ENCODE peak calls at places on chromosomes 4 and X, in six cellular contexts. P is HT-29, Y is mammary epithelial cell, O is neural crest cell, K is glutamatergic neuron, I is AG08395. S is an unnamed sample.

GRCh38 chr4:128354205-128354821 is 66.7 kb upstream of the PGRMC2 start:
- DNase-seq in P (peak), Y (peak), O (no peak), K (no peak), I (peak), S (peak)

GRCh38 chr4:153735901-153736461 is 23.8 kb downstream of the RNF175 start:
- DNase-seq in P (no peak), Y (peak), O (no peak), K (no peak), I (no peak), S (no peak)

GRCh38 chrX:15107367-15107988 is 162.4 kb downstream of the ASB9 start:
- DNase-seq in P (no peak), Y (no peak), O (no peak), K (no peak), I (no peak), S (no peak)

GRCh38 chr4:8033776-8034528 is 94.3 kb upstream of the AFAP1 start:
- DNase-seq in P (no peak), Y (no peak), O (no peak), K (no peak), I (no peak), S (no peak)

GRCh38 chrX:46573331-46573895 is at the start of gene CHST7:
- DNase-seq in P (peak), Y (peak), O (peak), K (peak), I (peak), S (peak)

GRCh38 chr4:84498203-84499026 is 677 bp downstream of the NKX6-1 start:
- DNase-seq in P (no peak), Y (peak), O (no peak), K (peak), I (peak), S (peak)

GRCh38 chr4:10082047-10082446 is 34.6 kb downstream of the WDR1 start:
- DNase-seq in P (no peak), Y (no peak), O (no peak), K (peak), I (no peak), S (no peak)

GRCh38 chrX:11766487-11766886 is 8.4 kb downstream of the MSL3 start:
- DNase-seq in P (no peak), Y (no peak), O (no peak), K (no peak), I (no peak), S (no peak)

GRCh38 chr4:181952478-181952877 is 290.7 kb upstream of the TENM3 start:
- DNase-seq in P (peak), Y (peak), O (no peak), K (no peak), I (peak), S (peak)

GRCh38 chrX:82591421-82591820 is 916.7 kb upstream of the POU3F4 start:
- DNase-seq in P (no peak), Y (peak), O (no peak), K (no peak), I (no peak), S (no peak)

GRCh38 chr4:2183394-2183793 is 58.5 kb downstream of the HAUS3 start:
- DNase-seq in P (no peak), Y (no peak), O (no peak), K (no peak), I (no peak), S (no peak)

GRCh38 chr4:143183513-143184216 is 1.1 kb upstream of the USP38 start:
- DNase-seq in P (peak), Y (no peak), O (no peak), K (no peak), I (no peak), S (peak)

GRCh38 chrX:104211187-104211586 is 43.5 kb downstream of the ESX1 start:
- DNase-seq in P (no peak), Y (no peak), O (no peak), K (no peak), I (no peak), S (no peak)

GRCh38 chrX:72634321-72634720 is 61.7 kb upstream of the HDAC8 start:
- DNase-seq in P (no peak), Y (no peak), O (no peak), K (no peak), I (no peak), S (no peak)

GRCh38 chr4:181702864-181703263 is 540.3 kb upstream of the TENM3 start:
- DNase-seq in P (no peak), Y (no peak), O (no peak), K (no peak), I (no peak), S (no peak)

GRCh38 chr4:155960522-155960921 is 6.9 kb upstream of the CTSO start:
- DNase-seq in P (no peak), Y (peak), O (no peak), K (no peak), I (peak), S (peak)

GRCh38 chr4:110087116-110087708 is 111.2 kb downstream of the ELOVL6 start:
- DNase-seq in P (peak), Y (peak), O (no peak), K (no peak), I (peak), S (peak)

GRCh38 chrX:73562458-73562857 is 539 bp upstream of the CHIC1 start:
- DNase-seq in P (no peak), Y (no peak), O (no peak), K (no peak), I (no peak), S (peak)

GRCh38 chrX:23904096-23904495 is 3.6 kb downstream of the APOO start:
- DNase-seq in P (peak), Y (peak), O (no peak), K (no peak), I (peak), S (peak)

S was measured in DMS53.